ENCODE peak calls at places on chromosome 17, in four cellular contexts. U is WTC11, C is cardiac fibroblast, E is astrocyte of the spinal cord. I is an unnamed sample.

GRCh38 chr17:51860934-51861561 is 297.5 kb downstream of the CA10 start:
- DNase-seq in U (peak), C (peak), E (no peak), I (peak)

GRCh38 chr17:30921544-30922196 is at the start of gene ADAP2:
- DNase-seq in U (peak), C (no peak), E (no peak), I (peak)

GRCh38 chr17:51857052-51857593 is 301.4 kb downstream of the CA10 start:
- DNase-seq in U (no peak), C (no peak), E (no peak), I (no peak)

GRCh38 chr17:75074532-75074931 is 13.2 kb upstream of the SLC16A5 start:
- DNase-seq in U (no peak), C (no peak), E (no peak), I (no peak)

GRCh38 chr17:10844667-10845387 is 6.9 kb upstream of the PIRT start:
- DNase-seq in U (peak), C (peak), E (peak), I (peak)

GRCh38 chr17:30323895-30324319 is 9.9 kb downstream of the TMIGD1 start:
- DNase-seq in U (no peak), C (peak), E (peak), I (peak)

GRCh38 chr17:8186787-8187516 is 3.0 kb downstream of the BORCS6 start:
- DNase-seq in U (peak), C (peak), E (peak), I (peak)

GRCh38 chr17:62705781-62706597 is 78.5 kb downstream of the MRC2 start:
- DNase-seq in U (no peak), C (peak), E (no peak), I (no peak)

GRCh38 chr17:49223517-49224197 is 6.9 kb downstream of the PHOSPHO1 start:
- DNase-seq in U (peak), C (peak), E (no peak), I (peak)

GRCh38 chr17:28317965-28318758 is 838 bp upstream of the TMEM97 start:
- DNase-seq in U (peak), C (no peak), E (no peak), I (no peak)

GRCh38 chr17:10550014-10550413 is 556 bp upstream of the MYH2 start:
- DNase-seq in U (no peak), C (no peak), E (no peak), I (no peak)

GRCh38 chr17:80820331-80820730 is 171.3 kb upstream of the CHMP6 start:
- DNase-seq in U (no peak), C (no peak), E (no peak), I (no peak)

GRCh38 chr17:28597606-28598383 is 1.0 kb downstream of the SPAG5 start:
- DNase-seq in U (no peak), C (no peak), E (no peak), I (no peak)

GRCh38 chr17:31448467-31449077 is 57.1 kb downstream of the RAB11FIP4 start:
- DNase-seq in U (no peak), C (peak), E (peak), I (no peak)

GRCh38 chr17:15981208-15981607 is 18.3 kb downstream of the ZSWIM7 start:
- DNase-seq in U (no peak), C (no peak), E (no peak), I (peak)

GRCh38 chr17:83019376-83019775 is 60.0 kb upstream of the METRNL start:
- DNase-seq in U (no peak), C (no peak), E (no peak), I (no peak)

GRCh38 chr17:2090804-2091534 is 36.1 kb downstream of the HIC1 start:
- DNase-seq in U (peak), C (peak), E (peak), I (no peak)

GRCh38 chr17:4718276-4718675 is 7.8 kb downstream of the ARRB2 start:
- DNase-seq in U (no peak), C (no peak), E (no peak), I (no peak)

GRCh38 chr17:73228748-73229236 is 32.9 kb downstream of the CPSF4L start:
- DNase-seq in U (no peak), C (peak), E (peak), I (peak)

GRCh38 chr17:38750312-38751121 is 2.0 kb upstream of the PSMB3 start:
- DNase-seq in U (peak), C (no peak), E (no peak), I (no peak)

GRCh38 chr17:79630120-79630519 is 19.3 kb upstream of the RBFOX3 start:
- DNase-seq in U (peak), C (no peak), E (no peak), I (no peak)

GRCh38 chr17:81930142-81931125 is 2.9 kb upstream of the MAFG start:
- DNase-seq in U (no peak), C (no peak), E (no peak), I (peak)

GRCh38 chr17:78124081-78124835 is 4.3 kb downstream of the TMC6 start:
- DNase-seq in U (no peak), C (no peak), E (no peak), I (peak)

GRCh38 chr17:31926100-31926729 is 10.6 kb upstream of the SUZ12 start:
- DNase-seq in U (no peak), C (no peak), E (no peak), I (no peak)

GRCh38 chr17:82215095-82215971 is 2.7 kb upstream of the CCDC57 start:
- DNase-seq in U (no peak), C (peak), E (no peak), I (peak)

GRCh38 chr17:46195217-46195855 is 2.1 kb upstream of the KANSL1 start:
- DNase-seq in U (no peak), C (no peak), E (no peak), I (no peak)
- TF ChIP-seq CTCF in U (no peak), C (no peak), E (no peak), I (no peak)

GRCh38 chr17:50482516-50482915 is 3.9 kb downstream of the RSAD1 start:
- DNase-seq in U (peak), C (peak), E (peak), I (peak)
- TF ChIP-seq CTCF in U (peak), C (peak), E (peak), I (peak)

GRCh38 chr17:33653389-33653788 is 360.3 kb upstream of the ASIC2 start:
- DNase-seq in U (no peak), C (no peak), E (no peak), I (no peak)

GRCh38 chr17:33651631-33652030 is 358.5 kb upstream of the ASIC2 start:
- DNase-seq in U (no peak), C (no peak), E (no peak), I (no peak)

GRCh38 chr17:33642002-33642401 is 348.9 kb upstream of the ASIC2 start:
- DNase-seq in U (no peak), C (no peak), E (no peak), I (no peak)

DNA sequence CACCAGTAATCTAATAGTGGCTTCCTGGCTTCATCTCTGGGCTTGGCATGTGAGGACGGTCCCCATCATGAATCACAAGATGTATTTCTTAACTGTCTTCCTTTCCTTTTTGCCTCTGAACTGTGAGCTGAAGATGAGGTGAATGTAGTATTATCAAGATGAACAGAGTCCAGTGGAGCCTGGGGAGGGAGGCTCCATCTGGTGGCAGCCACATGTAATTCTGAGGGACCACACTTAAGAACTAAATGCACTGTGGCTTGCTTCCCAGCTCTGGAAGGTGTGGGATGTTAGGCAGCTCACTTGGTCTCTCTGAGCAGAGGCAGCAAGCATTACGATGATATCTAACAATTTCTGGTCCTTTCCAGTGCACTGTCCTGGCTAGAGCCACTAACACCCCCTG is 354.9 kb upstream of the ASIC2 start:
- DNase-seq in U (no peak), C (peak), E (no peak), I (no peak)
- TF ChIP-seq CTCF in U (no peak), C (peak), E (peak), I (peak)

DNA sequence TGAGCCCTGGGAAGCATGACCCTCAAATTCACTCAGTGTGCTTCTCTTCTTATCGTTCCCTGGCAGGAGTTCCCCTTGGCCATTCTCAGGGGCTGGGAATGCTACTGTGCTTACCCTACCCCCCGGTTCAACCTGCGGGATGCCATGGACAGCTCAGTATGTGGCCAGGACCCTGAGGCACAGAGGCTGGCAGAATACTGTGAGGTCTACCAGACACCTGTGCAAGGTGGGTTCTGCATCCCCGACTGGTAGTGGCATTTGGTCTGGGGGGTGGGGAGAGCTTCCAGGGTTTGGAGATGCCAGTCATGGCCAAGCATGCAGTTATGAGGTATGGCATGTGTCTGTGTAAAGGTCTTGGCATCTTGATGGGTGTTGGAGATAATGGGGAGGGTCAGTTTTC is 39.4 kb downstream of the WSCD1 start:
- DNase-seq in U (no peak), C (no peak), E (no peak), I (no peak)
- TF ChIP-seq CTCF in U (no peak), C (no peak), E (no peak), I (no peak)

GRCh38 chr17:35433075-35433894 is 985 bp upstream of the SLFN12 start:
- DNase-seq in U (peak), C (peak), E (peak), I (peak)
- TF ChIP-seq CTCF in U (no peak), C (peak), E (peak), I (no peak)

DNA sequence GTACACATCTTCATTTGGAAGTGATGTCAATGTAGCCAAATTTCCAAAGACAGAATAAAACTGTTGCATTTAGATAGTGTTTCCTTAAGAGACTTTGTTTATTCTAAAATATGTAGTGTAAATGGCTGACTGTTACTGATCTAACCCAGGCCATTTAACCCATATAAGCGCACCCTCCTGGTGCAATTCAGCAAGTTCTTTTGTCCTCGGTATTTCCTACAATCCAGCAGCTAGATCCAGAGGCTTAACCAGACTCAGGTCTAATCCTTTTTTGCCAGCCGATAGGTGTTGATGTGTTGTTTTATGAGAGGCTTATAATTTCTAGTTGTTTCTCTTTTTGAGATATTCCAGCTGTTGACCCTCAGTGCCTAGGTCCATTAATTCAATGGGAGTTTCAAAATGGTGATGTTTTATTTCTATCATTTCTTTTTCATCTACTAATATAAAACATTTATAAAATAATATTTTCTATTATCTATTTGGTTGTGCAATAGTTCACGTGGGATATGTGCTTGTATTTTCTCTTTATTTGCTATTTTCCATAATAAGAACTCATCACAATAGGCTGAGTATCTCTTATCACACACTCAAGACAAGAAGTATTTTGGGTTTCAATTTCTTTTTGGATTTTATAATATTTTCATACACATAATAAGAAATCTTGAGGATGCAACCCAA is 14.5 kb downstream of the ABCA9 start:
- DNase-seq in U (no peak), C (no peak), E (no peak), I (no peak)
- TF ChIP-seq CTCF in U (no peak), C (no peak), E (no peak), I (no peak)

DNA sequence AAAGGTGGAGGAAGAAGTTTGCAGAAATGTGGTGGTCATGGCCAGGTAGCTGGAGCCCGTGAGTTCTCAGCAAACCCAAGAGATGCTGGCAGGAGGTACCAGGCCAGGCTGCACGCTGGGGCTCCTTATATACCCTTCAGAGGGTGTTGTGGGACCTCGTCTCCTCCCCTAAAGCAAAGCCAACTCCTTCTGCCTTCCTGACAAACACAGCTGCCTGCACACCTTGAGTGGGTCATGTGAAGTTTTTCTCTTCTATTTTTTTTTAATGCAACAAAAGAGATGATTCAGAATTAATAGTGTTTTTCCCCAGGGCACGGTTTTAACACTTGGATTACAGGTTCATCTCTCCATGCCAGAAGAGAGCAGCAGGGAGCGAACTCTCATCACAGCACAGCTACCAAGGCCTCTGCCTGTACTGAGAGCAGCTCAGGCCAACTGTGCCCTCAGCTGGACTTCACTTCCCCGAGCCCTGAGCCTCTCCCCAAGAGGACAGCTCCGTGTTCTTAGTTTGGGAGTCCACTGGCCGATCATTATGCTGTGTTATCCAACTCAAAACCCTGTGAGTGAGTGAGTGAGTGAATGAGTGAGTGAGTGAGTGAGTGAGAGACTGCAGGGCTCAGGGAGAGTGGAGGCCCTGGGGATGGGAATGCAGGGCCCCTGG is at the start of gene KRT15:
- DNase-seq in U (no peak), C (peak), E (no peak), I (no peak)
- TF ChIP-seq CTCF in U (no peak), C (no peak), E (no peak), I (no peak)

DNA sequence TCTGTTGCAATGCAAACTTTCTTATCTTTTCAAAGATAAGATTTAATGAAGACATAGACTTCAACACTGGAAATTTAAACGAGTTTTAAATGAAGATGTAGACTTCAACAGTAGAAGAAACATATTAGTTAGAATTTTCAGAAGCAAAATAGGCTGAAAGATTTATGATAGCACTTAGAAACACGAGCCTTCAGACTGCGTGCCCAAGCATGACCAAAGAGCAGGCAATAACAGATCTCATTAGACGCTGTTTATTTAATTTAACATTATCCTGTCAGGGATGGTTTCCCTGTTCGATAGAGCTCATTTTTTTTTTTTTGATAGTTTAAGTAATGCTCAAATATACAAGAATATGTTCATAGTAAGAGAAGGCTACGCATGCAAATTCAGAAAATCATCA is 604.7 kb upstream of the SOX9 start:
- DNase-seq in U (no peak), C (no peak), E (no peak), I (no peak)
- TF ChIP-seq CTCF in U (no peak), C (no peak), E (no peak), I (no peak)

GRCh38 chr17:61237275-61237674 is 162.4 kb upstream of the TBX2 start:
- DNase-seq in U (no peak), C (no peak), E (no peak), I (no peak)
- TF ChIP-seq CTCF in U (no peak), C (no peak), E (no peak), I (no peak)

DNA sequence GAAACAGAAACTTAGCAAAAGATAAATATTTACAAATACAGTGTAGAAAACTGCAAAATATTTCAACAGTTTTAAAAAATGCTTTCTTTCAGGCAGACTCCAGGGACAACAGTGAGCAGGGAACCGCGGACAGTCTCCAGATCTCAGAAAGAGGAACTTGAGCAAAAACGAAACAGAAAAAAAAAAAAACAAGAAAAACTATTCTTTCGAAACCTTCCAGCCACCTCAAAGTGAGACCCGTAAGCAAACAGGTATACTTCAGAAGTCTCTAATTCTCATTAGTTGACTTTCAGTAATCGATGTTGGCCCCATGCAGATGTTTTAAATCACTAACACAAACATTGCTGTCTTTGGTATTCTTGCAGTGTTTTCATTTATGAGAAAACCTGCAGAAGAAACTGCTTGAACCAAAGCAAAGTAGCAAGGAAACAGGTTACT is 15.7 kb upstream of the CCL1 start:
- DNase-seq in U (no peak), C (no peak), E (no peak), I (peak)
- TF ChIP-seq CTCF in U (no peak), C (no peak), E (no peak), I (peak)